ENCODE peak calls at places on chromosomes 11 and 22, in five cellular contexts. One of them, this sample, is unnamed. For H3K9me3, the result is how much of the 10 kb centered on the place peaks cover.

GRCh38 chr11:78802058-78802633 is 227.5 kb upstream of the NARS2 start:
- DNase-seq in H1: no peak
- DNase-seq in H9: no peak
- DNase-seq in trophoblast cell: peak
- DNase-seq in mesenchymal stem cell: peak
- DNase-seq in this sample: no peak

GRCh38 chr11:63811522-63811921 is 1.7 kb upstream of the SPINDOC start:
- DNase-seq in H1: no peak
- DNase-seq in mesenchymal stem cell: no peak
- DNase-seq in H9: no peak
- DNase-seq in trophoblast cell: no peak
- DNase-seq in this sample: no peak

GRCh38 chr11:44773351-44773965 is 46.7 kb downstream of the TSPAN18 start:
- DNase-seq in H9: peak
- DNase-seq in mesenchymal stem cell: no peak
- DNase-seq in trophoblast cell: no peak
- DNase-seq in H1: peak
- DNase-seq in this sample: no peak

GRCh38 chr11:115409691-115410220 is 94.5 kb downstream of the CADM1 start:
- DNase-seq in mesenchymal stem cell: peak
- DNase-seq in trophoblast cell: no peak
- DNase-seq in H1: no peak
- DNase-seq in H9: no peak
- DNase-seq in this sample: no peak

GRCh38 chr22:42800731-42801536 is 56.1 kb downstream of the ARFGAP3 start:
- DNase-seq in mesenchymal stem cell: no peak
- DNase-seq in H1: no peak
- DNase-seq in H9: no peak
- DNase-seq in trophoblast cell: no peak
- DNase-seq in this sample: no peak

GRCh38 chr11:77065878-77066228 is 918 bp upstream of the CAPN5 start:
- DNase-seq in trophoblast cell: no peak
- DNase-seq in mesenchymal stem cell: peak
- DNase-seq in H9: peak
- DNase-seq in H1: no peak
- DNase-seq in this sample: peak

GRCh38 chr22:46500201-46500600 is 37.2 kb downstream of the CELSR1 start:
- DNase-seq in H1: peak
- DNase-seq in mesenchymal stem cell: no peak
- DNase-seq in trophoblast cell: no peak
- DNase-seq in H9: peak
- DNase-seq in this sample: peak

GRCh38 chr11:76604081-76604601 is 66.4 kb downstream of the LRRC32 start:
- DNase-seq in H9: peak
- DNase-seq in trophoblast cell: no peak
- DNase-seq in H1: peak
- DNase-seq in mesenchymal stem cell: no peak
- DNase-seq in this sample: no peak

GRCh38 chr22:37370306-37370979 is 56.8 kb downstream of the ELFN2 start:
- DNase-seq in H1: no peak
- DNase-seq in trophoblast cell: no peak
- DNase-seq in mesenchymal stem cell: no peak
- DNase-seq in H9: no peak
- DNase-seq in this sample: no peak

GRCh38 chr22:46058591-46059519 is 81.9 kb upstream of the WNT7B start:
- DNase-seq in H9: peak
- DNase-seq in mesenchymal stem cell: no peak
- DNase-seq in trophoblast cell: no peak
- DNase-seq in H1: no peak
- DNase-seq in this sample: no peak

GRCh38 chr22:23511627-23512347 is 68.3 kb downstream of the IGLL1 start:
- DNase-seq in trophoblast cell: no peak
- DNase-seq in mesenchymal stem cell: no peak
- DNase-seq in H1: no peak
- DNase-seq in H9: no peak
- DNase-seq in this sample: no peak

GRCh38 chr11:78415338-78415737 is 2.3 kb downstream of the GAB2 start:
- DNase-seq in mesenchymal stem cell: no peak
- DNase-seq in H9: no peak
- DNase-seq in H1: no peak
- DNase-seq in trophoblast cell: no peak
- DNase-seq in this sample: no peak

GRCh38 chr11:119196833-119197483 is 9.2 kb upstream of the CBL start:
- DNase-seq in trophoblast cell: peak
- DNase-seq in mesenchymal stem cell: peak
- DNase-seq in H1: peak
- DNase-seq in H9: peak
- DNase-seq in this sample: peak

GRCh38 chr11:110435780-110436717 is 6.3 kb downstream of the FDX1 start:
- DNase-seq in mesenchymal stem cell: peak
- DNase-seq in H9: no peak
- DNase-seq in H1: no peak
- DNase-seq in trophoblast cell: no peak
- DNase-seq in this sample: no peak

GRCh38 chr11:87265132-87265531 is 227.4 kb downstream of the TMEM135 start:
- DNase-seq in mesenchymal stem cell: no peak
- DNase-seq in trophoblast cell: no peak
- DNase-seq in H9: no peak
- DNase-seq in H1: no peak
- DNase-seq in this sample: no peak

GRCh38 chr11:118930152-118930712 is 4.5 kb upstream of the BCL9L start:
- DNase-seq in trophoblast cell: peak
- DNase-seq in H9: peak
- DNase-seq in H1: peak
- DNase-seq in mesenchymal stem cell: peak
- DNase-seq in this sample: no peak

GRCh38 chr22:21444701-21445436 is 22.3 kb upstream of the TMEM191C start:
- DNase-seq in mesenchymal stem cell: no peak
- DNase-seq in trophoblast cell: no peak
- DNase-seq in H1: peak
- DNase-seq in H9: peak
- DNase-seq in this sample: no peak

GRCh38 chr11:1860108-1860507 is 7.2 kb downstream of the LSP1 start:
- DNase-seq in trophoblast cell: no peak
- DNase-seq in mesenchymal stem cell: no peak
- DNase-seq in H9: no peak
- DNase-seq in H1: no peak
- DNase-seq in this sample: no peak
- H2BK12ac ChIP-seq in trophoblast cell: no peak
- H2BK12ac ChIP-seq in mesenchymal stem cell: no peak
- H2BK12ac ChIP-seq in H9: no peak
- H2BK12ac ChIP-seq in H1: no peak
- H2BK12ac ChIP-seq in this sample: no peak

GRCh38 chr22:48669226-48669625 is 1158.4 kb downstream of the BRD1 start:
- DNase-seq in H9: no peak
- DNase-seq in mesenchymal stem cell: no peak
- DNase-seq in trophoblast cell: no peak
- DNase-seq in H1: no peak
- DNase-seq in this sample: no peak
- H3K9me3 ChIP-seq in H9: under half
- H3K9me3 ChIP-seq in mesenchymal stem cell: under half
- H3K9me3 ChIP-seq in trophoblast cell: under half
- H3K9me3 ChIP-seq in H1: under half
- H3K9me3 ChIP-seq in this sample: under half

GRCh38 chr11:94964934-94965333 is 8.4 kb downstream of the CWC15 start:
- DNase-seq in trophoblast cell: no peak
- DNase-seq in H1: no peak
- DNase-seq in mesenchymal stem cell: no peak
- DNase-seq in H9: no peak
- DNase-seq in this sample: no peak
- H3K14ac ChIP-seq in trophoblast cell: no peak
- H3K14ac ChIP-seq in H1: no peak
- H3K14ac ChIP-seq in mesenchymal stem cell: no peak
- H3K14ac ChIP-seq in H9: no peak
- H3K14ac ChIP-seq in this sample: no peak

DNA sequence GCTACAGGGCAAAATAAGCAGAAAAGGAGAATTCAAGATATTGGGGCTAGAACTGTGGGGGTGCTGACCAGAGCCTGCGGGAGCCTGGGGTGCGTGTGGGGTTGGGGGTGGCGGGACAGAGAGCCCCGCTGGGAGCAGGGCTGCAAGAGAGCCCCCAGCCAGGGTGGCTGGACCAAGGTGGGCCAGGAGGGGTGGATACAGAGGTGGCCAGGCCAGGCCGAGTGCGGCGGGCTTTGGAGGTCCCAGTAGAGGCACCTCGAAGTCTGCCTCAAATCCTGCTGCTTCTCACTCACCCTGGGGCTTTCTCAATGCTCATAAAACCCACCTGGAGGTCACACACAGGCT is 16.9 kb upstream of the MUC5B start:
- DNase-seq in H1: no peak
- DNase-seq in trophoblast cell: no peak
- DNase-seq in mesenchymal stem cell: no peak
- DNase-seq in H9: peak
- DNase-seq in this sample: no peak
- H2BK12ac ChIP-seq in H1: no peak
- H2BK12ac ChIP-seq in trophoblast cell: no peak
- H2BK12ac ChIP-seq in mesenchymal stem cell: no peak
- H2BK12ac ChIP-seq in H9: no peak
- H2BK12ac ChIP-seq in this sample: no peak

GRCh38 chr11:2643746-2644145 is 56.0 kb downstream of the KCNQ1OT1 start:
- DNase-seq in mesenchymal stem cell: no peak
- DNase-seq in H9: no peak
- DNase-seq in H1: no peak
- DNase-seq in trophoblast cell: no peak
- DNase-seq in this sample: no peak

GRCh38 chr11:2645779-2646118 is 54.0 kb downstream of the KCNQ1OT1 start:
- DNase-seq in mesenchymal stem cell: no peak
- DNase-seq in H9: no peak
- DNase-seq in H1: no peak
- DNase-seq in trophoblast cell: no peak
- DNase-seq in this sample: no peak

GRCh38 chr11:2647953-2648352 is 51.8 kb downstream of the KCNQ1OT1 start:
- DNase-seq in mesenchymal stem cell: no peak
- DNase-seq in trophoblast cell: no peak
- DNase-seq in H9: no peak
- DNase-seq in H1: no peak
- DNase-seq in this sample: no peak

GRCh38 chr11:2647167-2647566 is 52.6 kb downstream of the KCNQ1OT1 start:
- DNase-seq in H9: no peak
- DNase-seq in H1: no peak
- DNase-seq in trophoblast cell: no peak
- DNase-seq in mesenchymal stem cell: no peak
- DNase-seq in this sample: no peak

DNA sequence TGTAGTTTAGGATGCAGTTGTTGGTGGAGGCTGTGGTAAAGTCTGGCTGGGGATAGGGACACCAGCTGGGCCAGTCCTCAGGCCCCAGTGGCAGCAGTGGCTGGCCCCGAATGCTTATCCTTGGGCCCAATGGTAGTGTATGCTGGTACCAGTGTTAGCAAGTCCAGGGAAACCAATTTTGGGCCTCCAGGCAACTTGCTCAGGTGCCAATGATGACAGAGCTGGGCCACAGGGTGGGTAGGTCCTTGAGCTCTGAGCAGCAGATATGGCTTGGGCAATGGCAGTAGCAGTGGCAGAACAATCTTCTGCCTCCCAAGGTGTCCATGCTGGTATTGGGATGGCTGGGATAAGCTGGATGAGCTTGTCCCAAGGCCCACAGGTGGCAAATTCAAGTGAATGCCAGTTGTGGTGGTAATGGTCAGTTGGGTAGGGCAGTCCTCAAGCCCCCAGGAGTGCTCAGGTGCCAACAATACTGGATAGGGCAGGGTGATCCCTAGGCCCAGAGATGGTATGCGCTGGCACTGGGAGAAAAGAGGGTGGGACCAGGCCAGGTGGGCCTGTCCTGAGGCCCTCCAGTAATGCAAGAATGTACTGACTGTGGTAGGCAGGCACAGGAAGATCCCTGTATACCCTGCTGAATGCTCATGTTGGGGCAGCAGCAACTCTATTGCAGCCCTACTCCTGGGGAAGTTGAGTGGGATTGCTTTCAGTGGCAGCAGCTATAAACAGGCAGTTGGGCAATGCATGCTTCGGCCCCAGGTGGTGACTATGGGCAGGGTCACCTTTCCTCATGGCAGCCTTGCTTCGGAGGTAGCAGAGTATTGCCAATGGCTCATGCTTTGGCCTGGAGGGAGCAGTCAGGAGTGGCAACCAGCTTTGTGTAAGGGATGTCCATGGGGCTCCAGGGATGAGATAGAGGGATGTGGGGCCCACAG is 54.7 kb downstream of the KCNQ1OT1 start:
- DNase-seq in H9: no peak
- DNase-seq in H1: no peak
- DNase-seq in mesenchymal stem cell: no peak
- DNase-seq in trophoblast cell: no peak
- DNase-seq in this sample: no peak
- H3K9me3 ChIP-seq in H9: under half
- H3K9me3 ChIP-seq in H1: half or more
- H3K9me3 ChIP-seq in mesenchymal stem cell: half or more
- H3K9me3 ChIP-seq in trophoblast cell: under half
- H3K9me3 ChIP-seq in this sample: under half

DNA sequence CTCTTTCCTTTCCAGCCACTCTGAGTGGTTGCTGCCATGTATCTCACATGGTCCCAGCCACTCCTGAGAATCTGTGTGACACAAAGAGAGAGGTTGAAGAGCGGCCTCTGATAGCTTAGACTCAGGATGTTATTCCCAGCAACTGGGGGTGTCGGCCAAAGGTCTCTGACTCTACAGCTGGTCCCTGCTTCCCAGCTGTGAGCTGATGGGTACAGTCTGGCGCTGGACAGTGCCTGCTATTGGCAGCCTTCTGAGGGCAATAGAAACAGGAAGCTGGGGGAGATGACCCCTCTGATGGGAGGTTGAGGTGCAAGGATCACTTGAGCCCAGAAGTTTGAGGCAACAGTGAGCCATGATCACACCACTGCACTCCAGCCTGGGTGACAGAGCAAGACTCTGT is 105.1 kb downstream of the RRAS2 start:
- DNase-seq in trophoblast cell: no peak
- DNase-seq in H9: no peak
- DNase-seq in mesenchymal stem cell: no peak
- DNase-seq in H1: no peak
- DNase-seq in this sample: no peak
- H3K14ac ChIP-seq in trophoblast cell: no peak
- H3K14ac ChIP-seq in H9: no peak
- H3K14ac ChIP-seq in mesenchymal stem cell: no peak
- H3K14ac ChIP-seq in H1: no peak
- H3K14ac ChIP-seq in this sample: no peak

This sample was measured in neuronal stem cell.